ENCODE peak calls at places on chromosomes 2 and 18, in seven cellular contexts. L is stomach, W is A549, E is left ventricle myocardium inferior, X is neural crest cell, D is AG10803, Q is MCF 10A. V is an unnamed sample.

GRCh38 chr2:130357864-130358263 is 2.0 kb downstream of the PTPN18 start:
- DNase-seq in L (no peak), Q (no peak), D (no peak), X (no peak), W (no peak), E (no peak), V (no peak)

GRCh38 chr2:130768191-130768855 is 13.0 kb downstream of the AMER3 start:
- DNase-seq in L (no peak), E (no peak), X (no peak), Q (no peak), W (no peak), D (no peak), V (no peak)

GRCh38 chr2:147847746-147848391 is 3.0 kb downstream of the ACVR2A start:
- DNase-seq in X (no peak), W (no peak), E (no peak), Q (no peak), L (no peak), D (peak; percentile 48), V (no peak)

GRCh38 chr18:11857177-11857887 is 6.1 kb downstream of the CHMP1B start:
- DNase-seq in E (peak; percentile 48), L (peak; percentile 56), X (no peak), D (peak; percentile 89), Q (peak; percentile 98), W (peak; percentile 90), V (no peak)

GRCh38 chr2:158772306-158773078 is 22.6 kb upstream of the DAPL1 start:
- DNase-seq in D (no peak), W (no peak), L (no peak), E (no peak), Q (no peak), X (no peak), V (no peak)

GRCh38 chr2:226725096-226725495 is 74.5 kb downstream of the IRS1 start:
- DNase-seq in L (no peak), Q (no peak), E (peak; percentile 25), X (no peak), D (no peak), W (no peak), V (no peak)

GRCh38 chr2:26978061-26978596 is 7.7 kb downstream of the MAPRE3 start:
- DNase-seq in L (peak; percentile 94), X (no peak), E (peak; percentile 37), D (no peak), Q (peak; percentile 25), W (no peak), V (no peak)

GRCh38 chr2:218605438-218605837 is 2.3 kb upstream of the PLCD4 start:
- DNase-seq in D (peak; percentile 46), Q (peak; percentile 32), E (no peak), W (no peak), L (no peak), X (no peak), V (no peak)

GRCh38 chr2:20897874-20898453 is 75.1 kb upstream of the LDAH start:
- DNase-seq in W (no peak), Q (no peak), X (no peak), D (no peak), L (no peak), E (no peak), V (no peak)

GRCh38 chr2:216633616-216634316 is 546 bp downstream of the IGFBP2 start:
- DNase-seq in X (peak; percentile 35), L (peak; percentile 48), W (peak; percentile 25), D (no peak), Q (no peak), E (no peak), V (peak; percentile 41)

GRCh38 chr2:224220581-224221255 is 181.2 kb downstream of the FAM124B start:
- DNase-seq in W (no peak), X (no peak), Q (peak; percentile 40), D (peak; percentile 69), L (no peak), E (no peak), V (no peak)

GRCh38 chr2:221767106-221767878 is 195.2 kb upstream of the EPHA4 start:
- DNase-seq in E (no peak), Q (peak; percentile 29), L (no peak), X (no peak), D (no peak), W (no peak), V (no peak)

GRCh38 chr2:200367155-200367554 is 60.7 kb downstream of the SPATS2L start:
- DNase-seq in W (no peak), D (no peak), Q (no peak), X (peak; percentile 36), E (no peak), L (no peak), V (no peak)

GRCh38 chr2:209368924-209369323 is 54.9 kb upstream of the MAP2 start:
- DNase-seq in X (no peak), L (peak; percentile 74), W (peak; percentile 39), E (peak; percentile 16), Q (peak; percentile 97), D (peak; percentile 90), V (no peak)

GRCh38 chr18:58882039-58882438 is 17.4 kb downstream of the ZNF532 start:
- DNase-seq in W (no peak), E (no peak), D (peak; percentile 58), L (no peak), X (no peak), Q (no peak), V (no peak)

GRCh38 chr2:220963930-220964329 is 608.2 kb downstream of the EPHA4 start:
- DNase-seq in X (no peak), Q (no peak), D (no peak), W (no peak), L (no peak), E (no peak), V (no peak)

GRCh38 chr18:7898181-7898580 is 331.1 kb downstream of the PTPRM start:
- DNase-seq in Q (no peak), X (no peak), D (no peak), L (no peak), E (no peak), W (no peak), V (no peak)

GRCh38 chr2:36770542-36771287 is 74.2 kb downstream of the VIT start:
- DNase-seq in D (peak; percentile 45), L (no peak), X (peak; percentile 18), W (peak; percentile 74), E (no peak), Q (peak; percentile 69), V (peak; percentile 60)

GRCh38 chr2:36403675-36404230 is 48.2 kb downstream of the CRIM1 start:
- DNase-seq in X (no peak), E (no peak), L (no peak), Q (peak; percentile 75), W (peak; percentile 69), D (peak; percentile 70), V (no peak)

GRCh38 chr2:166651080-166651675 is 157.1 kb upstream of the SCN7A start:
- DNase-seq in D (no peak), E (no peak), X (no peak), W (no peak), L (no peak), Q (peak; percentile 20), V (no peak)

GRCh38 chr18:32530947-32531651 is 60.4 kb upstream of the GAREM1 start:
- DNase-seq in E (no peak), W (no peak), Q (peak; percentile 93), X (no peak), L (no peak), D (peak; percentile 7), V (no peak)

GRCh38 chr2:147008481-147008880 is 836.3 kb upstream of the ACVR2A start:
- DNase-seq in X (no peak), L (no peak), W (no peak), Q (no peak), E (no peak), D (peak; percentile 40), V (no peak)

GRCh38 chr2:71166812-71167211 is 36.4 kb downstream of the MPHOSPH10 start:
- DNase-seq in W (no peak), L (no peak), X (no peak), E (no peak), Q (peak; percentile 38), D (peak; percentile 11), V (no peak)

GRCh38 chr2:164028764-164029534 is 293.1 kb upstream of the FIGN start:
- DNase-seq in E (no peak), Q (no peak), L (no peak), X (no peak), D (peak; percentile 20), W (no peak), V (no peak)

GRCh38 chr2:177265386-177265690 is 811 bp upstream of the NFE2L2 start:
- DNase-seq in E (peak; percentile 61), X (no peak), W (no peak), L (no peak), Q (no peak), D (peak; percentile 55), V (no peak)

GRCh38 chr2:234136461-234136860 is 86.0 kb downstream of the SPP2 start:
- DNase-seq in D (no peak), W (no peak), L (no peak), E (no peak), Q (no peak), X (no peak), V (no peak)

GRCh38 chr2:42196403-42197267 is 27.5 kb downstream of the EML4 start:
- DNase-seq in L (peak; percentile 38), W (peak; percentile 46), X (no peak), E (no peak), D (peak; percentile 46), Q (peak; percentile 51), V (peak; percentile 31)

GRCh38 chr2:69734858-69735574 is 6.9 kb upstream of the ANXA4 start:
- DNase-seq in L (no peak), Q (no peak), E (no peak), W (no peak), X (no peak), D (no peak), V (no peak)
- TF ChIP-seq CTCF in L (no peak), Q (no peak), E (no peak), W (no peak), X (no peak), D (no peak), V (no peak)

DNA sequence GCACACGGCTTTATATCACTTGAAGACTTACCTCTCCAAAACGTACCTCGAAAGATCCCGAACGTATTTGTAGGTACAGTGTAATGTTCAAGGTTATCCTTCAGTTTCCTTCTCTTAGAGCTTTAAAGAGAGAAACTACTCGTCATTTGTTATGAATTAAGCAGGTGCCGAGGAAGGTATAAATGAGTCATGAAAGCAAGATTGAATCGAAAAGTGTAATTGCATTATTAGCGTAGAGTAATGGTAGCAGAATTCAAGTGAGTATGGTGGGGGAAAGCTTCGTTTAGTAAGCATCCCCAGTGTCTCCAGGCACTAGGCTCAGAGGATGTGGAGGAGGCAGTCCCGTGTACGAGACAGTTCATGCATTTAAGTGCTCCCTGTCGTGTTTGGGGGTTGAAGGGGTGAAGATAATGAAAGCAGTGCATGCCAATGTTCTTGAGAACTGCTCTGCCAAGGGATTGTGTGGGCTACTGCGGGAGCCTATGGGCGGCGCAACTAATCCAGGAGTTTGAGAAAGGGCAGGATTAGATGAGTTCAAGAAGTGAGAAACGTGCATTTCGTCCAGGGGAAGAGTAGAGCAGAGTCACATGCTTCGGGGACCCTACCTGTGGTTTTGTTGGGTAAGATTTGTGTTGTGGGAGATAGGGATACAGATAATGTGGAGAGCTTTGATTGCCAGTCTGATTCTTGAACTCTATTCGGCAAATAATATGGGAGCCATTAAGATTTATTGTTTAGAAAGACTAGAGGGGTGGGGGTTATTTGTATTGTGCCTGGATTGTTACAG is 902 bp downstream of the POLR1B start:
- DNase-seq in D (peak; percentile 8), Q (peak; percentile 41), E (no peak), L (no peak), X (no peak), W (peak; percentile 8), V (no peak)
- TF ChIP-seq CTCF in D (no peak), Q (no peak), E (no peak), L (no peak), X (no peak), W (peak; percentile 20), V (no peak)

GRCh38 chr18:5304232-5304631 is 8.7 kb upstream of the ZBTB14 start:
- DNase-seq in D (no peak), Q (no peak), E (no peak), L (no peak), X (no peak), W (no peak), V (no peak)
- TF ChIP-seq CTCF in D (no peak), Q (no peak), E (no peak), L (no peak), X (no peak), W (no peak), V (no peak)

GRCh38 chr2:10909996-10910341 is 1.8 kb upstream of the KCNF1 start:
- DNase-seq in Q (no peak), X (no peak), D (no peak), E (no peak), W (no peak), L (no peak), V (no peak)
- TF ChIP-seq CTCF in Q (no peak), X (peak; percentile 31), D (no peak), E (no peak), W (no peak), L (no peak), V (peak; percentile 50)